ENCODE peak calls at places on chromosome 13, in four cellular contexts. U is heart right ventricle, G is GM23248, W is AG09309. T is an unnamed sample.

GRCh38 chr13:60574706-60575105 is 177.7 kb downstream of the TDRD3 start:
- DNase-seq in G (no peak), U (no peak), W (no peak), T (no peak)

GRCh38 chr13:39515231-39515630 is 87.8 kb downstream of the LHFPL6 start:
- DNase-seq in W (no peak), U (no peak), G (no peak), T (no peak)

GRCh38 chr13:59745395-59745788 is 418.3 kb downstream of the DIAPH3 start:
- DNase-seq in W (no peak), U (no peak), G (peak; percentile 55), T (no peak)

GRCh38 chr13:47087841-47088240 is 191.0 kb upstream of the HTR2A start:
- DNase-seq in W (peak; percentile 33), G (peak; percentile 90), U (no peak), T (no peak)

GRCh38 chr13:76974618-76974975 is 17.3 kb upstream of the CLN5 start:
- DNase-seq in U (no peak), G (no peak), W (no peak), T (no peak)

GRCh38 chr13:26324867-26325266 is 70.9 kb downstream of the CDK8 start:
- DNase-seq in G (no peak), W (no peak), U (no peak), T (no peak)

GRCh38 chr13:108812165-108812564 is 182.8 kb downstream of the MYO16 start:
- DNase-seq in G (no peak), W (no peak), U (no peak), T (no peak)

GRCh38 chr13:109919715-109920375 is 133.5 kb upstream of the IRS2 start:
- DNase-seq in U (no peak), W (no peak), G (peak; percentile 33), T (no peak)

GRCh38 chr13:106155411-106155810 is 380.1 kb downstream of the EFNB2 start:
- DNase-seq in U (no peak), W (no peak), G (peak; percentile 73), T (no peak)

GRCh38 chr13:106899444-106899843 is 331.5 kb upstream of the ARGLU1 start:
- DNase-seq in W (no peak), U (no peak), G (no peak), T (no peak)

GRCh38 chr13:107462501-107462900 is 752.8 kb downstream of the LIG4 start:
- DNase-seq in U (no peak), G (no peak), W (no peak), T (no peak)

GRCh38 chr13:60572003-60572792 is 175.2 kb downstream of the TDRD3 start:
- DNase-seq in W (peak; percentile 25), U (no peak), G (peak; percentile 61), T (no peak)

GRCh38 chr13:70835349-70835748 is 727.1 kb upstream of the KLHL1 start:
- DNase-seq in G (no peak), U (no peak), W (no peak), T (no peak)

GRCh38 chr13:25874907-25875306 is 176.9 kb downstream of the SHISA2 start:
- DNase-seq in U (no peak), G (no peak), W (no peak), T (no peak)

GRCh38 chr13:27573265-27573664 is 47.1 kb downstream of the LNX2 start:
- DNase-seq in W (no peak), U (no peak), G (peak; percentile 9), T (no peak)

GRCh38 chr13:21012211-21012610 is 49.2 kb downstream of the LATS2 start:
- DNase-seq in U (no peak), W (no peak), G (no peak), T (no peak)

GRCh38 chr13:36848228-36848982 is 29.4 kb downstream of the RFXAP start:
- DNase-seq in U (no peak), W (no peak), G (peak; percentile 45), T (no peak)

GRCh38 chr13:110136660-110137585 is 170.0 kb downstream of the COL4A1 start:
- DNase-seq in W (no peak), G (no peak), U (no peak), T (no peak)

GRCh38 chr13:91468301-91468700 is 69.9 kb downstream of the GPC5 start:
- DNase-seq in U (no peak), W (no peak), G (no peak), T (no peak)

GRCh38 chr13:80083516-80084085 is 257.3 kb downstream of the SPRY2 start:
- DNase-seq in W (no peak), U (no peak), G (peak; percentile 52), T (no peak)

T was measured in DMS79 treated with DMSO at 0.1 percent for 48 hours.